ENCODE peak calls at places on chromosomes 3 and 15, in four cellular contexts. H is body of pancreas, D is thyroid gland, Y is astrocyte of the spinal cord. U is an unnamed sample.

GRCh38 chr3:100833483-100833882 is 124.2 kb downstream of the TFG start:
- DNase-seq in H (no peak), Y (no peak), D (no peak), U (no peak)

GRCh38 chr3:48899298-48899697 is 616 bp upstream of the SLC25A20 start:
- DNase-seq in Y (no peak), H (no peak), D (no peak), U (no peak)

GRCh38 chr3:2098398-2099027 is at the start of gene CNTN4:
- DNase-seq in Y (no peak), H (peak; percentile 64), D (peak; percentile 87), U (no peak)

GRCh38 chr15:90305932-90306331 is 40.5 kb downstream of the NGRN start:
- DNase-seq in Y (no peak), D (no peak), H (no peak), U (no peak)

GRCh38 chr3:47370887-47371697 is 9.7 kb upstream of the PTPN23 start:
- DNase-seq in H (no peak), Y (no peak), D (no peak), U (no peak)

GRCh38 chr3:55322649-55323048 is 164.5 kb downstream of the WNT5A start:
- DNase-seq in Y (no peak), D (no peak), H (no peak), U (no peak)

GRCh38 chr15:48119277-48119676 is 1.5 kb upstream of the SLC24A5 start:
- DNase-seq in D (no peak), H (no peak), Y (no peak), U (no peak)

GRCh38 chr3:45165497-45166282 is 19.5 kb upstream of the CDCP1 start:
- DNase-seq in D (no peak), H (no peak), Y (no peak), U (no peak)

GRCh38 chr15:96889734-96890480 is 559.4 kb downstream of the NR2F2 start:
- DNase-seq in Y (peak; percentile 13), H (no peak), D (no peak), U (no peak)

GRCh38 chr3:87771338-87772059 is 287.3 kb downstream of the CGGBP1 start:
- DNase-seq in D (peak; percentile 25), Y (no peak), H (peak; percentile 28), U (no peak)

GRCh38 chr15:66730168-66731014 is 28.4 kb downstream of the SMAD6 start:
- DNase-seq in D (no peak), H (no peak), Y (peak; percentile 62), U (no peak)

GRCh38 chr3:184361932-184362667 is 590 bp downstream of the POLR2H start:
- DNase-seq in H (peak; percentile 65), Y (peak; percentile 72), D (peak; percentile 84), U (no peak)

GRCh38 chr15:56933420-56934210 is 15.2 kb downstream of the TCF12 start:
- DNase-seq in H (no peak), Y (no peak), D (no peak), U (no peak)
- TF ChIP-seq CTCF in H (no peak), Y (no peak), D (no peak), U (no peak)

GRCh38 chr3:167394003-167394402 is 13.9 kb upstream of the ZBBX start:
- DNase-seq in Y (no peak), H (no peak), D (no peak), U (no peak)
- TF ChIP-seq CTCF in Y (peak; percentile 2), H (no peak), D (no peak), U (no peak)

DNA sequence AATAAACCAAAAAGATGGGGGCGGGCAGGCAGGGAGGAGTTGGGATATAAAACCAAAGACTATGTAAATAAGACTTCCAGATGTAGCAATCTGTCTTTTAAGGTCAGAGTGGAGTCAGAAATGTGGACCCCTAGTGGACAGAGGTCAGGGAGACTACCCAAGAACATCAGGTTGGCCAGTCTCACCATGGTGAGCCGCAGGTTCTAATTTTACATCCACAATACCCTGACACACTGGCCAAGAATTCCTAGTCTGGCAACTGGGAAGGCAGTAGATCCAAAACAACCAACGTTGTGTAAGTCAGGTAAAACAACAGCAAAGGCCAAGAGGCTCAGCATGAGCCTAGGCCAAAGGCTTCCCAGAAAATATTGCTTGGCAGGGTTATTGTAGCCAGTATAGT is 203.4 kb downstream of the FOXP1 start:
- DNase-seq in Y (peak; percentile 52), D (no peak), H (no peak), U (no peak)
- TF ChIP-seq CTCF in Y (no peak), D (no peak), H (no peak), U (no peak)

GRCh38 chr15:69031013-69032001 is 16.8 kb downstream of the NOX5 start:
- DNase-seq in Y (peak; percentile 27), H (peak; percentile 17), D (peak; percentile 40), U (no peak)
- TF ChIP-seq CTCF in Y (peak; percentile 73), H (peak; percentile 37), D (peak; percentile 43), U (peak; percentile 57)

DNA sequence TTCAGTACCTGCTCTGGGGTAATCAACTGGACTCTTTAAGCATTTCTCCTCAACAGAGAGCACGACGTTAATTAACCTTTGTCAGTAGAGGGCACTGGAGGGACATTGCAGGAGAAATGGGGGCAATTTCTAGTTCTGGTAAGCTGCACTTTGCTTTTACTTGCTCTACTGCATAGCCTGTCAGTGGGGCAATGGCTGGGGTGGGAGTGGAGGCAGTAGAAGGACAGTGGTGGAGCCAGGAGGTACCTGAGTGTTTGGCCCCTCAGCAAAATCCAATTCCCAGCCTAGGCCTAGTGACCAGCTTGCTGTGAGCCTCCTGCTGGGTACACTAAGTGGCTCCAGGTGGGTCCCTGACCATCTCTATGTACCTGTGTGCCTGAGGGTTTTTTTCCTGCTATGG is 18.3 kb upstream of the MED12L start:
- DNase-seq in Y (no peak), D (no peak), H (no peak), U (no peak)
- TF ChIP-seq CTCF in Y (no peak), D (no peak), H (no peak), U (no peak)